ENCODE peak calls at places on chromosomes 3 and 15, in four cellular contexts. Z is GM12891, G is A549, V is heart left ventricle. D is an unnamed sample.

GRCh38 chr3:14172480-14172879 is 5.9 kb downstream of the XPC start:
- DNase-seq in G (no peak), Z (no peak), V (no peak), D (no peak)

GRCh38 chr3:153130312-153130977 is 31.6 kb upstream of the RAP2B start:
- DNase-seq in Z (no peak), G (peak; percentile 33), V (no peak), D (no peak)

GRCh38 chr15:98231696-98232440 is 271.4 kb downstream of the ARRDC4 start:
- DNase-seq in V (no peak), Z (no peak), G (no peak), D (no peak)

GRCh38 chr3:183018416-183019192 is 38.3 kb upstream of the DCUN1D1 start:
- DNase-seq in Z (no peak), V (no peak), G (no peak), D (no peak)

GRCh38 chr15:37926136-37926535 is 8.3 kb upstream of the TMCO5A start:
- DNase-seq in V (no peak), Z (no peak), G (no peak), D (no peak)

GRCh38 chr3:111152506-111152905 is 80.9 kb downstream of the NECTIN3 start:
- DNase-seq in G (no peak), Z (no peak), V (no peak), D (no peak)

GRCh38 chr15:100842756-100843730 is 36.6 kb upstream of the ALDH1A3 start:
- DNase-seq in V (no peak), Z (no peak), G (no peak), D (no peak)

GRCh38 chr15:82540055-82540983 is at the start of gene RPS17:
- DNase-seq in V (peak; percentile 96), G (peak; percentile 98), Z (peak; percentile 99), D (peak; percentile 99)

GRCh38 chr15:56034514-56034913 is 41.1 kb upstream of the NEDD4 start:
- DNase-seq in Z (no peak), G (no peak), V (no peak), D (no peak)

DNA sequence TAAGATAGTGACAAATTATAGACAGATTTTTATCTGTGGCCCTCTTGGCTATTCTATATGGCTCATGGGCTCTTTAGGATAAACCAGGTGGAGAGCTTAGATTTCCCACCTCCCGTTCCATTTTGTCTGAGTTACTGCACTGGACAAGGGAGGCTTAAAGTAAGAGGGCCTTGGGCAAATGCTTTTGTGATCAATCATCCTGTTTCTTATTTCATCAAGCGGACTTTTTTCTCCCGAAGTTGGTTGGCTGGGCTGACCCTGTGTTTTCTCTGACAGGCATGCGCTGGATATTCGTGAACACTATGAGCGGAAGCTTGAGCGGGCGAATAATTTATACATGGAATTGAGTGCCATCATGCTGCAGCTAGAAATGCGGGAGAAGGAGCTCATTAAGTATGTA is 33.4 kb downstream of the TMEM41A start:
- DNase-seq in G (no peak), V (no peak), Z (no peak), D (no peak)
- TF ChIP-seq POLR2A in G (no peak), V (no peak), Z (no peak), D (no peak)

GRCh38 chr3:150261958-150262357 is 146.1 kb upstream of the TSC22D2 start:
- DNase-seq in V (no peak), Z (no peak), G (no peak), D (no peak)
- TF ChIP-seq POLR2A in V (no peak), Z (no peak), G (no peak), D (no peak)

GRCh38 chr15:40103124-40103858 is 5.4 kb downstream of the BMF start:
- DNase-seq in G (no peak), Z (no peak), V (peak; percentile 80), D (peak; percentile 97)
- TF ChIP-seq POLR2A in G (no peak), Z (no peak), V (no peak), D (no peak)

GRCh38 chr15:44711089-44711355 is at the start of gene PATL2:
- DNase-seq in G (no peak), Z (no peak), V (no peak), D (no peak)

GRCh38 chr15:44710236-44711088 is 661 bp downstream of the PATL2 start:
- DNase-seq in Z (no peak), G (no peak), V (no peak), D (peak; percentile 58)

GRCh38 chr15:44713006-44713966 is 2.0 kb downstream of the B2M start:
- DNase-seq in V (no peak), Z (no peak), G (peak; percentile 36), D (peak; percentile 10)

GRCh38 chr15:44712108-44713005 is 1.0 kb downstream of the B2M start:
- DNase-seq in G (peak; percentile 19), V (peak; percentile 89), Z (no peak), D (peak; percentile 91)

GRCh38 chr15:44711356-44712107 is at the start of gene B2M:
- DNase-seq in V (peak; percentile 93), Z (no peak), G (peak; percentile 71), D (peak; percentile 99)
- TF ChIP-seq POLR2A in V (peak; percentile 95), Z (peak; percentile 100), G (peak; percentile 99), D (peak; percentile 99)

DNA sequence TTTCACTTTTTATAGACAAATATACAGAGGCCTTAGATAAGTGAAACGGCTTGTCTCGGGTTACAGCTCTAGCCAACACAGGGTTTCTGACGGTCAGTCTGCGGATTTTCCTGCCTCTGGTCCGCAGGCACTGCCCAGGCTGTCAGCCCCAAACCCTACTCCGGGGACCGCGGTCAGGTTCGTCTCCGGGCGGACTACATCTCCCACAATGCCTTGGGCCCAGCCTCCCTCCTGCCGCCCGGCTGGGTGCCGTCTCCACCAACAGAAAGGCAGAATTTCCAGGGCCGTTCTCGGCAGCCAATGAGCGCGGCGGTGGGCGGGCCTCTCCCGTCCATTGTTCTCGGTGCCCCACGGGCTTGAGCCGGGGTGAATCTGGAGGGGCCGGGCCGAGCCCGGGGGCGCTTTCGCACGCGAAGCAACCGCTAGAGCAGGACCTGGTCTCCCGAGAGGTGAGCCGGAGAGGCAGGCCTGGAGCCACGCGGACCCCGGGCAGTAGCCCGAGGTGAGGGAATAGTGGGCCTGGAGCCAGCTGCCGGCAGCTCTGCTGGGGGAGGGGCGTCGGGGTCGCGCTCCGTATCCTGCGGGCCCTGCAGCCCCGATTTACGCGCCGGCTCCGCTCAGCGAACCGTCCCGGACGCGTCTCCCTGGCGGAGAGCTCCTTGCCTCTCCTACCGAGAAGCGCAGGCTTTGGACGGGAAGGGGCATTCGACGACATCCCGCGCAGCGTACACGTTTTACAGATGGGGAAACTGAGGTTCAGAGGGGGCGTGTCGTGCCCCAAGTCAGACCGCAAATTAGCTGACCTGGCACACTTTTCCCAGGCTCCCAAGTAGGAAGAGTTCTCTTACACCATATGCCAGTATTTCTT is at the start of gene ZSCAN2:
- DNase-seq in Z (peak; percentile 97), G (peak; percentile 99), V (peak; percentile 96), D (peak; percentile 95)
- TF ChIP-seq POLR2A in Z (no peak), G (peak; percentile 36), V (no peak), D (no peak)

DNA sequence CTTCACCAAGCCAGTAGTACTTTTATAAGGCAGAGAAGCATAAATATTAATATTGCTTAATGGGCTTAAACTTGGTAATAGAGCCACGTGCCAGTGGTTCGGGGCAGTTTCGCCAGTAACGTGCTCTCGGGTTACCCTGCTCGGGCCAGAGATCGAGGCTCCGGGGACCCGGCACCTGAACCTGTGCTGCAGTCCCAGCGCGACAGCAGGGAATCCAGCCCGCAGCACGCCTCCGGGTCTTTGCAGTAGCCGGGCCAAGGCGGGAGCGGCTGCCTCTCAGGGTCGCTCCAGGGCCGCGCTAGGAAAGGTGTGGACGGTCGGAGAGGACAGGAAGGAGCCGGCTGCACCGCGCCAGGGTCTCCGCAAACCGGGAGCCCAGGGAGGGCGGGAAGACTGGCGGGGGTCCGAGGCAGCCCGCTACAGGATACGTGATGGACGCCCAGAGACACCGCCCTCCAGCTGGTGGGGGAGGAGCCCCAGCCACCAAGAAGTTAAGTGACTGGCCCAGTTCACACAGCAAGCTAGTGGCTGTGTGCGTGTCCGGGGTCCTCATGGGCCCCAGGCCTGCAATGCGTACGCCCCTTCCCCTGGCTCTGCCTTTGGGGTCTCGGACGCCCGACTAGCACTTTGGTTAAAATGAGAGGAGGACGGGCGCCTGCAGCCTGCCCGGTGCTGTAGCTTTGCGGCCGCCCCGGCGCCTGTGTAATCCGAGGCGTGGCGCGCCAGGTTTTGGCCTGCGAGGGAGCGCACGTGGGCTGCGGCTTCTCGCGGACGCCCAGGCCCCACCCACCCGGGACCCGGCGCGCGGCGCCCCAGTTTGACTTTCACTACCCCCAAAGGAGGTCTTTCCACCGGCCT is 1.2 kb upstream of the PDE8A start:
- DNase-seq in Z (peak; percentile 79), V (peak; percentile 89), G (peak; percentile 96), D (peak; percentile 98)
- TF ChIP-seq POLR2A in Z (peak; percentile 38), V (no peak), G (peak; percentile 90), D (no peak)

GRCh38 chr15:74542192-74543042 is 1.4 kb downstream of the ARID3B start:
- DNase-seq in Z (no peak), V (no peak), G (no peak), D (peak; percentile 32)

GRCh38 chr15:74543043-74543422 is 2.0 kb downstream of the ARID3B start:
- DNase-seq in V (no peak), Z (no peak), G (no peak), D (no peak)

GRCh38 chr15:74540135-74540760 is 772 bp upstream of the ARID3B start:
- DNase-seq in V (no peak), Z (no peak), G (no peak), D (peak; percentile 37)

GRCh38 chr15:74541494-74542191 is 623 bp downstream of the ARID3B start:
- DNase-seq in V (peak; percentile 15), G (no peak), Z (peak; percentile 64), D (peak; percentile 35)

GRCh38 chr15:74540761-74541493 is at the start of gene ARID3B:
- DNase-seq in G (peak; percentile 91), V (peak; percentile 98), Z (peak; percentile 76), D (peak; percentile 96)
- TF ChIP-seq POLR2A in G (peak; percentile 44), V (no peak), Z (peak; percentile 90), D (no peak)

GRCh38 chr3:18302517-18302916 is 122.6 kb downstream of the SATB1 start:
- DNase-seq in Z (no peak), G (no peak), V (no peak), D (no peak)

GRCh38 chr3:18300916-18301315 is 124.2 kb downstream of the SATB1 start:
- DNase-seq in G (no peak), Z (no peak), V (no peak), D (no peak)

GRCh38 chr3:18307529-18307928 is 117.6 kb downstream of the SATB1 start:
- DNase-seq in V (no peak), G (no peak), Z (no peak), D (no peak)

GRCh38 chr3:18297131-18297530 is 128.0 kb downstream of the SATB1 start:
- DNase-seq in V (no peak), Z (no peak), G (no peak), D (no peak)

GRCh38 chr3:18301781-18302180 is 123.4 kb downstream of the SATB1 start:
- DNase-seq in G (no peak), Z (no peak), V (no peak), D (no peak)
- TF ChIP-seq POLR2A in G (no peak), Z (no peak), V (no peak), D (no peak)

GRCh38 chr3:5149306-5149880 is 27.3 kb downstream of the ARL8B start:
- DNase-seq in V (no peak), G (no peak), Z (no peak), D (no peak)

GRCh38 chr3:5151586-5151985 is 29.5 kb downstream of the ARL8B start:
- DNase-seq in V (no peak), G (no peak), Z (no peak), D (no peak)

GRCh38 chr3:5155241-5155640 is 32.3 kb upstream of the EDEM1 start:
- DNase-seq in G (no peak), V (no peak), Z (no peak), D (no peak)

GRCh38 chr3:5153074-5153473 is 31.0 kb downstream of the ARL8B start:
- DNase-seq in V (no peak), G (no peak), Z (no peak), D (no peak)
- TF ChIP-seq POLR2A in V (no peak), G (no peak), Z (no peak), D (no peak)

D was measured in lower leg skin.